ENCODE peak calls at places on chromosomes 16 and 17, in eight cellular contexts. One of them, this sample, is unnamed.

GRCh38 chr16:67155305-67156145 is 4.2 kb downstream of the TRADD start:
- DNase-seq in HCT116: no peak
- DNase-seq in stomach: peak
- DNase-seq in SK-N-SH: peak
- DNase-seq in endothelial cell of umbilical vein: peak
- DNase-seq in HL-60: peak
- DNase-seq in breast epithelium: no peak
- DNase-seq in Panc1: no peak
- DNase-seq in this sample: no peak

GRCh38 chr17:81081217-81081616 is 46.3 kb downstream of the BAIAP2 start:
- DNase-seq in HCT116: no peak
- DNase-seq in stomach: no peak
- DNase-seq in SK-N-SH: no peak
- DNase-seq in endothelial cell of umbilical vein: no peak
- DNase-seq in HL-60: no peak
- DNase-seq in breast epithelium: no peak
- DNase-seq in Panc1: no peak
- DNase-seq in this sample: no peak

GRCh38 chr16:72856797-72857196 is 191.1 kb downstream of the ZFHX3 start:
- DNase-seq in HCT116: no peak
- DNase-seq in stomach: no peak
- DNase-seq in SK-N-SH: peak
- DNase-seq in endothelial cell of umbilical vein: no peak
- DNase-seq in HL-60: no peak
- DNase-seq in breast epithelium: no peak
- DNase-seq in Panc1: no peak
- DNase-seq in this sample: no peak

GRCh38 chr16:62741692-62742091 is 705.5 kb upstream of the CDH8 start:
- DNase-seq in HCT116: no peak
- DNase-seq in stomach: no peak
- DNase-seq in SK-N-SH: no peak
- DNase-seq in endothelial cell of umbilical vein: no peak
- DNase-seq in HL-60: no peak
- DNase-seq in breast epithelium: no peak
- DNase-seq in Panc1: no peak
- DNase-seq in this sample: no peak

GRCh38 chr16:23061669-23062068 is 87.6 kb downstream of the USP31 start:
- DNase-seq in HCT116: no peak
- DNase-seq in stomach: no peak
- DNase-seq in SK-N-SH: no peak
- DNase-seq in endothelial cell of umbilical vein: no peak
- DNase-seq in HL-60: no peak
- DNase-seq in breast epithelium: no peak
- DNase-seq in Panc1: no peak
- DNase-seq in this sample: no peak

GRCh38 chr16:69404275-69404805 is 18.5 kb upstream of the TERF2 start:
- DNase-seq in HCT116: peak
- DNase-seq in stomach: peak
- DNase-seq in SK-N-SH: no peak
- DNase-seq in endothelial cell of umbilical vein: peak
- DNase-seq in HL-60: no peak
- DNase-seq in breast epithelium: no peak
- DNase-seq in Panc1: no peak
- DNase-seq in this sample: no peak

GRCh38 chr16:75108792-75109731 is 7.5 kb downstream of the LDHD start:
- DNase-seq in HCT116: peak
- DNase-seq in stomach: peak
- DNase-seq in SK-N-SH: no peak
- DNase-seq in endothelial cell of umbilical vein: no peak
- DNase-seq in HL-60: peak
- DNase-seq in breast epithelium: peak
- DNase-seq in Panc1: no peak
- DNase-seq in this sample: no peak

GRCh38 chr16:64469906-64470702 is 651.8 kb downstream of the CDH11 start:
- DNase-seq in HCT116: no peak
- DNase-seq in stomach: no peak
- DNase-seq in SK-N-SH: no peak
- DNase-seq in endothelial cell of umbilical vein: peak
- DNase-seq in HL-60: no peak
- DNase-seq in breast epithelium: no peak
- DNase-seq in Panc1: no peak
- DNase-seq in this sample: no peak

GRCh38 chr17:71208111-71208704 is 912.6 kb upstream of the SOX9 start:
- DNase-seq in HCT116: no peak
- DNase-seq in stomach: no peak
- DNase-seq in SK-N-SH: no peak
- DNase-seq in endothelial cell of umbilical vein: no peak
- DNase-seq in HL-60: no peak
- DNase-seq in breast epithelium: peak
- DNase-seq in Panc1: no peak
- DNase-seq in this sample: no peak

GRCh38 chr17:63984206-63984605 is 11.5 kb upstream of the SCN4A start:
- DNase-seq in HCT116: no peak
- DNase-seq in stomach: no peak
- DNase-seq in SK-N-SH: no peak
- DNase-seq in endothelial cell of umbilical vein: no peak
- DNase-seq in HL-60: no peak
- DNase-seq in breast epithelium: no peak
- DNase-seq in Panc1: no peak
- DNase-seq in this sample: no peak

GRCh38 chr17:7894866-7895265 is 6.3 kb downstream of the CHD3 start:
- DNase-seq in HCT116: no peak
- DNase-seq in stomach: no peak
- DNase-seq in SK-N-SH: no peak
- DNase-seq in endothelial cell of umbilical vein: no peak
- DNase-seq in HL-60: no peak
- DNase-seq in breast epithelium: no peak
- DNase-seq in Panc1: no peak
- DNase-seq in this sample: no peak

GRCh38 chr17:64240741-64241347 is 22.2 kb downstream of the TEX2 start:
- DNase-seq in HCT116: no peak
- DNase-seq in stomach: no peak
- DNase-seq in SK-N-SH: peak
- DNase-seq in endothelial cell of umbilical vein: peak
- DNase-seq in HL-60: no peak
- DNase-seq in breast epithelium: no peak
- DNase-seq in Panc1: no peak
- DNase-seq in this sample: no peak

GRCh38 chr17:45308840-45309239 is 8.0 kb downstream of the MAP3K14 start:
- DNase-seq in HCT116: no peak
- DNase-seq in stomach: no peak
- DNase-seq in SK-N-SH: no peak
- DNase-seq in endothelial cell of umbilical vein: no peak
- DNase-seq in HL-60: no peak
- DNase-seq in breast epithelium: no peak
- DNase-seq in Panc1: no peak
- DNase-seq in this sample: no peak

GRCh38 chr17:45308016-45308365 is 8.8 kb downstream of the MAP3K14 start:
- DNase-seq in HCT116: no peak
- DNase-seq in stomach: no peak
- DNase-seq in SK-N-SH: no peak
- DNase-seq in endothelial cell of umbilical vein: no peak
- DNase-seq in HL-60: no peak
- DNase-seq in breast epithelium: no peak
- DNase-seq in Panc1: no peak
- DNase-seq in this sample: no peak

GRCh38 chr17:45306094-45306493 is 10.7 kb downstream of the MAP3K14 start:
- DNase-seq in HCT116: no peak
- DNase-seq in stomach: no peak
- DNase-seq in SK-N-SH: no peak
- DNase-seq in endothelial cell of umbilical vein: no peak
- DNase-seq in HL-60: no peak
- DNase-seq in breast epithelium: no peak
- DNase-seq in Panc1: no peak
- DNase-seq in this sample: no peak

GRCh38 chr17:45306623-45307022 is 10.2 kb downstream of the MAP3K14 start:
- DNase-seq in HCT116: no peak
- DNase-seq in stomach: no peak
- DNase-seq in SK-N-SH: no peak
- DNase-seq in endothelial cell of umbilical vein: no peak
- DNase-seq in HL-60: no peak
- DNase-seq in breast epithelium: no peak
- DNase-seq in Panc1: no peak
- DNase-seq in this sample: no peak

GRCh38 chr17:45307290-45308015 is 9.4 kb downstream of the MAP3K14 start:
- DNase-seq in HCT116: no peak
- DNase-seq in stomach: no peak
- DNase-seq in SK-N-SH: no peak
- DNase-seq in endothelial cell of umbilical vein: peak
- DNase-seq in HL-60: peak
- DNase-seq in breast epithelium: no peak
- DNase-seq in Panc1: no peak
- DNase-seq in this sample: no peak
- TF ChIP-seq POLR2AphosphoS5 in HCT116: no peak
- TF ChIP-seq POLR2AphosphoS5 in stomach: peak
- TF ChIP-seq POLR2AphosphoS5 in SK-N-SH: peak
- TF ChIP-seq POLR2AphosphoS5 in endothelial cell of umbilical vein: no peak
- TF ChIP-seq POLR2AphosphoS5 in HL-60: no peak
- TF ChIP-seq POLR2AphosphoS5 in breast epithelium: peak
- TF ChIP-seq POLR2AphosphoS5 in Panc1: no peak
- TF ChIP-seq POLR2AphosphoS5 in this sample: no peak

DNA sequence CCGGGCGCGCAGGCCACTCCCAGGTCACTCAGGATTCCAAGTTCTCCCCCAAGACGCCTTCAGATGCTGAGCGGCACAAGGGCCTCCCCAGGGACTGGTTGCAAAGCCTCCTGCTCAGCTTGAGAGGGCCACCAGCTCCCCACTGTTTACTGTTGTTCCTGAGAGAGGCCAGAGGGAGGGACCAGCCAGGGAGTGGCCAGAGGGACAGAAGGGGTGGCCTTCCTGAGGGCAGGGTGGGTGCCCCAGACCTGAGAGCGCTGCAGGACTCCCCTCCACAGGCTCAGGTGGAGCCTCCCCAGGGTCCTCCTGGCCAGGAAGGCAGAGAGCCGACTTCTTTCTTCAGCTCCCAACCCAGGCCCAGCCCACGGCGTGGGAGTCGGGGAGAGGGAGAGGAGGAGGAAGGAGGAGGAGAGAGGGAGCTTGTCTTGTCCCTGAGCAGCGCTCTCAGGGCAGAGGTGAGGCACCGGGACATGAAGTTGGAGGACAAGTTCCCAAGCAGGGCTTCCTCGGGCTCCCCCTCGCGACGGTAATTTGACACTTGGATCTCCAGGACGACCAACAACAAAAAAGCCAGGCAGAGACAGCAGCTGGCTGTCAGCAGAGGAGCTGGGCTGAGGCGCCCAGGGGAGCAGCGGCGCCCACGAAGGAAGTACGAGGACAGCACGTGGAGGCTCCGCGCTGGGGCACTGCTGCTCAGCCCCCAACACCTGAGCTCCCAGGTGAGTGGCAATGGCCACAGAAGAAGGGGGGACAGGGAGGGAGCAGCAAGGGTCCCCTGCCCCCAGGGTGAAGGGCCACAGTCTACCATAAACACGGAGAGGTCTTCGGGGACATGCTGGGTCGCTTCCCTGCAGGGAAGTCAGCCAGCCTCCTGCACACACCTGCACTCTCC is 496 bp downstream of the SMIM5 start:
- DNase-seq in HCT116: peak
- DNase-seq in stomach: peak
- DNase-seq in SK-N-SH: peak
- DNase-seq in endothelial cell of umbilical vein: peak
- DNase-seq in HL-60: peak
- DNase-seq in breast epithelium: peak
- DNase-seq in Panc1: peak
- DNase-seq in this sample: peak
- H3K27ac ChIP-seq in HCT116: peak
- H3K27ac ChIP-seq in stomach: peak
- H3K27ac ChIP-seq in SK-N-SH: no peak
- H3K27ac ChIP-seq in endothelial cell of umbilical vein: peak
- H3K27ac ChIP-seq in HL-60: no peak
- H3K27ac ChIP-seq in breast epithelium: peak
- H3K27ac ChIP-seq in Panc1: peak
- H3K27ac ChIP-seq in this sample: peak

GRCh38 chr16:76527244-76527643 is 250.0 kb downstream of the CNTNAP4 start:
- DNase-seq in HCT116: no peak
- DNase-seq in stomach: no peak
- DNase-seq in SK-N-SH: no peak
- DNase-seq in endothelial cell of umbilical vein: no peak
- DNase-seq in HL-60: no peak
- DNase-seq in breast epithelium: no peak
- DNase-seq in Panc1: no peak
- DNase-seq in this sample: no peak
- H3K4me3 ChIP-seq in HCT116: no peak
- H3K4me3 ChIP-seq in stomach: no peak
- H3K4me3 ChIP-seq in SK-N-SH: no peak
- H3K4me3 ChIP-seq in endothelial cell of umbilical vein: no peak
- H3K4me3 ChIP-seq in HL-60: no peak
- H3K4me3 ChIP-seq in breast epithelium: no peak
- H3K4me3 ChIP-seq in Panc1: no peak
- H3K4me3 ChIP-seq in this sample: no peak

GRCh38 chr16:4616047-4616811 is 1.5 kb upstream of the UBALD1 start:
- DNase-seq in HCT116: peak
- DNase-seq in stomach: peak
- DNase-seq in SK-N-SH: peak
- DNase-seq in endothelial cell of umbilical vein: peak
- DNase-seq in HL-60: peak
- DNase-seq in breast epithelium: peak
- DNase-seq in Panc1: peak
- DNase-seq in this sample: peak

GRCh38 chr16:4613636-4614570 is 785 bp downstream of the UBALD1 start:
- DNase-seq in HCT116: no peak
- DNase-seq in stomach: no peak
- DNase-seq in SK-N-SH: peak
- DNase-seq in endothelial cell of umbilical vein: peak
- DNase-seq in HL-60: peak
- DNase-seq in breast epithelium: no peak
- DNase-seq in Panc1: no peak
- DNase-seq in this sample: no peak

GRCh38 chr16:4617880-4618279 is 3.2 kb upstream of the UBALD1 start:
- DNase-seq in HCT116: no peak
- DNase-seq in stomach: no peak
- DNase-seq in SK-N-SH: no peak
- DNase-seq in endothelial cell of umbilical vein: no peak
- DNase-seq in HL-60: no peak
- DNase-seq in breast epithelium: no peak
- DNase-seq in Panc1: no peak
- DNase-seq in this sample: no peak

GRCh38 chr16:4614571-4615388 is at the start of gene UBALD1:
- DNase-seq in HCT116: peak
- DNase-seq in stomach: peak
- DNase-seq in SK-N-SH: peak
- DNase-seq in endothelial cell of umbilical vein: peak
- DNase-seq in HL-60: peak
- DNase-seq in breast epithelium: peak
- DNase-seq in Panc1: peak
- DNase-seq in this sample: peak

DNA sequence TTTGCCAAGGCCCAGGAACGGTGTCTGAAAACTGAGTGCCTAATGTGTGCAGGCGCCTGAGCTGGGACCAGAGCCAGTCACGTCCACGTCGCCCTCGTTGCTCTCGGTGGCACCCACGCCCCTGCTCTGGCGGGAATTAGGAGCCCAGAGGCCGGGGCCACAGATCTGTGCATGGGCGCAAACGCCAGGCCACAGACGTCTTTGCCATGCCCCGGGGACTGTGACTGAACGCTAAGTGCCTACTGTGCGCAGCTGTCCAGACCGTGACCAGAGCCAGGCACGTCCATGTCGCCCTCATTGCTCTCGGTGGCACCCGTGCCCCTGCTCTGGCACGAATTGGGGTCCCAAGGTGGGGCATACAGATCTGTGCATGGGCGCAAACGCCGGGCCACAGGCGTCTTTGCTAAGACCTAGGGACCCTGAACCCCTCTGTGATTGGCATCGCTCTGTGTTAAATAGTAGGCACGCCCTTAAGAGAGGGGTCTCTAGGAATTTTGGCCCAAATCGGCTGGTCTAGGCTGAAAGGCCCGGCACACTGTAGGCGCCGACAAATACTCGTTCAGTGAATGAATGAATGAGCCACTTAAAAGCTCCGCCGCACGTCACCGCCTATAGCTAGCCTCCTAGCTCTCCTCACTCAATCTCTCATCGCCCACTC is 830 bp upstream of the UBALD1 start:
- DNase-seq in HCT116: no peak
- DNase-seq in stomach: no peak
- DNase-seq in SK-N-SH: no peak
- DNase-seq in endothelial cell of umbilical vein: no peak
- DNase-seq in HL-60: no peak
- DNase-seq in breast epithelium: peak
- DNase-seq in Panc1: no peak
- DNase-seq in this sample: no peak
- TF ChIP-seq POLR2AphosphoS5 in HCT116: no peak
- TF ChIP-seq POLR2AphosphoS5 in stomach: no peak
- TF ChIP-seq POLR2AphosphoS5 in SK-N-SH: no peak
- TF ChIP-seq POLR2AphosphoS5 in endothelial cell of umbilical vein: no peak
- TF ChIP-seq POLR2AphosphoS5 in HL-60: no peak
- TF ChIP-seq POLR2AphosphoS5 in breast epithelium: no peak
- TF ChIP-seq POLR2AphosphoS5 in Panc1: no peak
- TF ChIP-seq POLR2AphosphoS5 in this sample: no peak

This sample was measured in suprapubic skin.